ENCODE peak calls at places on chromosomes 1 and 21, in ten cellular contexts. Z, M, C, T, Q, L, W, X, Y and N are unnamed samples.

GRCh38 chr21:44615881-44616590 is 4.2 kb downstream of the KRTAP10-8 start:
- DNase-seq in Y (no peak), W (no peak), T (no peak), X (no peak), Q (no peak), M (peak; percentile 42), Z (no peak), C (no peak), L (no peak), N (no peak)

GRCh38 chr1:17046043-17046657 is 7.7 kb downstream of the SDHB start:
- DNase-seq in Y (no peak), T (no peak), M (peak; percentile 51), C (no peak), Z (peak; percentile 73), L (no peak), X (no peak), Q (no peak), W (no peak), N (no peak)

GRCh38 chr1:25469177-25469576 is 38.5 kb downstream of the MACO1 start:
- DNase-seq in W (no peak), Y (no peak), T (no peak), M (no peak), Z (peak; percentile 66), Q (no peak), L (no peak), X (no peak), C (no peak), N (no peak)

GRCh38 chr1:43565600-43566360 is 35.1 kb downstream of the PTPRF start:
- DNase-seq in L (peak; percentile 75), Z (peak; percentile 59), C (no peak), M (peak; percentile 97), X (peak; percentile 76), W (no peak), Y (peak; percentile 31), Q (no peak), T (peak; percentile 48), N (no peak)

GRCh38 chr1:54158071-54158470 is 5.3 kb upstream of the CDCP2 start:
- DNase-seq in W (no peak), M (no peak), T (no peak), Q (no peak), Y (peak; percentile 80), C (no peak), Z (no peak), X (no peak), L (peak; percentile 72), N (no peak)

GRCh38 chr1:17591814-17592430 is 52.4 kb downstream of the ARHGEF10L start:
- DNase-seq in Z (no peak), Y (no peak), X (no peak), W (no peak), T (no peak), C (no peak), M (no peak), Q (no peak), L (peak; percentile 39), N (no peak)

GRCh38 chr1:211236633-211237321 is 22.4 kb upstream of the RCOR3 start:
- DNase-seq in Z (peak; percentile 34), T (no peak), W (no peak), X (no peak), Y (no peak), C (no peak), M (no peak), L (no peak), Q (no peak), N (no peak)

GRCh38 chr21:25556087-25556486 is 51.2 kb downstream of the MRPL39 start:
- DNase-seq in X (no peak), W (no peak), T (no peak), Z (no peak), M (no peak), C (no peak), L (no peak), Y (no peak), Q (no peak), N (no peak)

GRCh38 chr21:41536076-41536826 is 28.3 kb upstream of the TMPRSS2 start:
- DNase-seq in W (no peak), Q (no peak), C (no peak), T (no peak), Z (no peak), Y (peak; percentile 72), M (no peak), X (no peak), L (peak; percentile 62), N (no peak)

GRCh38 chr1:203306089-203306969 is 1.0 kb downstream of the BTG2 start:
- DNase-seq in T (no peak), M (peak; percentile 53), Q (no peak), Y (peak; percentile 89), X (no peak), L (peak; percentile 89), Z (peak; percentile 70), W (peak; percentile 96), C (no peak), N (no peak)

GRCh38 chr1:167966050-167966449 is 29.2 kb upstream of the MPC2 start:
- DNase-seq in L (no peak), Q (no peak), Z (no peak), Y (no peak), C (no peak), T (no peak), X (no peak), W (no peak), M (no peak), N (no peak)

GRCh38 chr1:101257500-101258325 is 20.9 kb downstream of the S1PR1 start:
- DNase-seq in L (no peak), Y (no peak), C (no peak), W (no peak), Z (no peak), Q (no peak), M (no peak), X (no peak), T (no peak), N (no peak)